ENCODE peak calls at places on chromosome 7, in four cellular contexts. U is H7, T is fibroblast of lung, V is upper lobe of right lung. D is an unnamed sample.
A peak's percentile ranks its signal among the peaks of the same experiment; 100 is the strongest.

GRCh38 chr7:16711730-16712129 is 41.8 kb upstream of the TSPAN13 start:
- DNase-seq in V (no peak), U (no peak), T (peak; percentile 26), D (no peak)

GRCh38 chr7:129343099-129343700 is 91.0 kb upstream of the STRIP2 start:
- DNase-seq in T (peak; percentile 77), U (peak; percentile 36), V (no peak), D (peak; percentile 41)

GRCh38 chr7:147646568-147646967 is 944.0 kb upstream of the C7orf33 start:
- DNase-seq in V (no peak), U (no peak), T (no peak), D (no peak)

GRCh38 chr7:4140933-4141332 is 541.2 kb upstream of the FOXK1 start:
- DNase-seq in T (no peak), U (no peak), V (peak; percentile 47), D (no peak)

GRCh38 chr7:142894112-142894835 is 8.7 kb upstream of the TRPV6 start:
- DNase-seq in V (no peak), T (no peak), U (no peak), D (no peak)

GRCh38 chr7:139043823-139044812 is 8.3 kb upstream of the ZC3HAV1L start:
- DNase-seq in U (no peak), T (no peak), V (no peak), D (no peak)

GRCh38 chr7:93031795-93032194 is 86.0 kb downstream of the SAMD9 start:
- DNase-seq in U (no peak), V (no peak), T (no peak), D (no peak)

GRCh38 chr7:137882261-137882668 is 35.5 kb upstream of the DGKI start:
- DNase-seq in U (no peak), V (no peak), T (peak; percentile 90), D (peak; percentile 100)

GRCh38 chr7:116616555-116617059 is 55.4 kb upstream of the MET start:
- DNase-seq in V (no peak), U (no peak), T (no peak), D (peak; percentile 30)

GRCh38 chr7:51139796-51140195 is 176.8 kb downstream of the COBL start:
- DNase-seq in V (no peak), U (no peak), T (no peak), D (no peak)

GRCh38 chr7:49852619-49853462 is 79.4 kb downstream of the VWC2 start:
- DNase-seq in T (peak; percentile 2), V (no peak), U (peak; percentile 72), D (peak; percentile 50)

GRCh38 chr7:116229359-116229758 is 19.0 kb downstream of the TES start:
- DNase-seq in U (no peak), T (no peak), V (no peak), D (no peak)

GRCh38 chr7:3825491-3825890 is 524.4 kb downstream of the SDK1 start:
- DNase-seq in V (no peak), T (no peak), U (no peak), D (no peak)

GRCh38 chr7:35805876-35806275 is 5.0 kb downstream of the SEPTIN7 start:
- DNase-seq in T (peak; percentile 8), V (no peak), U (no peak), D (no peak)

GRCh38 chr7:141339603-141340002 is 211.6 kb upstream of the AGK start:
- DNase-seq in T (no peak), V (no peak), U (peak; percentile 29), D (no peak)

GRCh38 chr7:91973632-91974031 is 33.0 kb downstream of the AKAP9 start:
- DNase-seq in V (no peak), U (no peak), T (no peak), D (no peak)

GRCh38 chr7:110801502-110801901 is 289.4 kb upstream of the LRRN3 start:
- DNase-seq in T (no peak), U (no peak), V (no peak), D (no peak)

GRCh38 chr7:88217675-88218427 is 2.0 kb downstream of the SRI start:
- DNase-seq in V (no peak), U (peak; percentile 24), T (no peak), D (no peak)

GRCh38 chr7:96266015-96266414 is 55.9 kb downstream of the SLC25A13 start:
- DNase-seq in U (no peak), T (no peak), V (no peak), D (no peak)

GRCh38 chr7:133741703-133742102 is 385.4 kb upstream of the LRGUK start:
- DNase-seq in T (no peak), V (no peak), U (no peak), D (no peak)

GRCh38 chr7:44486693-44487092 is 3.8 kb downstream of the NUDCD3 start:
- DNase-seq in T (peak; percentile 53), V (no peak), U (peak; percentile 15), D (no peak)

GRCh38 chr7:73894851-73895441 is 34.0 kb downstream of the TMEM270 start:
- DNase-seq in V (peak; percentile 77), T (peak; percentile 92), U (peak; percentile 66), D (peak; percentile 89)

GRCh38 chr7:43501881-43502280 is 81.0 kb upstream of the STK17A start:
- DNase-seq in T (peak; percentile 47), V (no peak), U (no peak), D (peak; percentile 75)

GRCh38 chr7:137579913-137580640 is 236.5 kb upstream of the PTN start:
- DNase-seq in U (no peak), V (no peak), T (peak; percentile 84), D (peak; percentile 73)

GRCh38 chr7:36441344-36442022 is 51.8 kb downstream of the ANLN start:
- DNase-seq in V (no peak), U (peak; percentile 28), T (no peak), D (no peak)

GRCh38 chr7:574661-575395 is 55.2 kb upstream of the PDGFA start:
- DNase-seq in U (no peak), V (no peak), T (no peak), D (no peak)

GRCh38 chr7:118080947-118081346 is 103.0 kb upstream of the LSM8 start:
- DNase-seq in U (peak; percentile 7), V (no peak), T (peak; percentile 68), D (peak; percentile 90)

GRCh38 chr7:4789194-4790077 is 14.0 kb downstream of the AP5Z1 start:
- DNase-seq in U (no peak), T (no peak), V (no peak), D (no peak)

GRCh38 chr7:40899151-40899550 is 764.3 kb downstream of the SUGCT start:
- DNase-seq in T (no peak), U (no peak), V (no peak), D (no peak)

GRCh38 chr7:7996568-7996967 is 28.0 kb downstream of the GLCCI1 start:
- DNase-seq in V (no peak), T (peak; percentile 42), U (no peak), D (peak; percentile 12)

GRCh38 chr7:42236266-42237161 is 495 bp downstream of the GLI3 start:
- DNase-seq in U (peak; percentile 78), T (peak; percentile 74), V (peak; percentile 72), D (peak; percentile 63)

GRCh38 chr7:41097501-41097900 is 605.4 kb downstream of the INHBA start:
- DNase-seq in U (no peak), V (no peak), T (peak; percentile 79), D (peak; percentile 76)

DNA sequence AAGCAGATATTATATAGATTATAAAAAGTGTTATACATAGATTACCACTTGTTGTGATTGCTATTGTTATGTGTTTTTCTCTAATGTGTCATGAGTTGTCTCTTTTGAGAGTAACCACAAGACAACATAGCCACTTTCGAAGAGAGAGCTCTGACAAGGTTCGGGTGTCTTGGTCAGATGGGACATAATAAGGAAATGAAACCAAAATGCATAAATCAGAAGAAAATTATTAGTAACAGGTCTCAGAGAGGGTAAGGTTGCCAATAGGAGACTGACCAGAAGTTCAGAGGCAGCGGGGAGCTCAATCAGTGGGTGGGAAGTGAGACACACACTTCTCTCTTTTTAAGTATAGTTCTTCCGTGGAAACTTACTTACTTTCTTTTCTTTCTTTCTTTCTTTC is 639.2 kb upstream of the POT1 start:
- DNase-seq in U (no peak), T (no peak), V (no peak), D (no peak)
- H3K4me3 ChIP-seq in U (no peak overlapping the region), T (no peak overlapping the region), V (no peak overlapping the region), D (no peak overlapping the region)

GRCh38 chr7:6167004-6167551 is 105.3 kb downstream of the CYTH3 start:
- DNase-seq in U (no peak), T (no peak), V (peak; percentile 40), D (no peak)
- H3K4me3 ChIP-seq in U (no peak overlapping the region), T (no peak overlapping the region), V (no peak overlapping the region), D (no peak overlapping the region)

DNA sequence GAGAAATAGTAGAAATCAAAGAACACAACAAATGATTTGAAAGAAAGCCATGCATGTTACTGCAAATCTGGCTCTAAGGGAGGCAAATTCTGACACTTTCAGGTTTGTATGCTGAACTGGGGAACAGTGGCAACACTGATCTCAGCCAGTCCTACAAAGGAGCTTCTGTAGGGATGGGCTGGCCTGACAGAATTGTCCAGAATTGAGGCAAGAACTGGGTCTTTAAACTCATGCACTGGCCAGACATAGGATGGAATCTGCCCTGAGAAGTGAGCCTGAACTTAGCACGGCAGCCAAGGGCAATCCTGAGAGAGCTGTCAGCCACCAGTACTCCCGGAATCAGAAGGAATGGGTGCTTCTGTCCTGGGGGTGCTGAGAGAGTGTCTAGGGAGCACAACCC is 70.9 kb upstream of the RAPGEF5 start:
- DNase-seq in V (no peak), U (no peak), T (no peak), D (no peak)
- H3K4me3 ChIP-seq in V (no peak overlapping the region), U (no peak overlapping the region), T (no peak overlapping the region), D (no peak overlapping the region)

GRCh38 chr7:6575246-6576023 is 1.8 kb upstream of the ZDHHC4 start:
- DNase-seq in U (no peak), V (no peak), T (no peak), D (no peak)

GRCh38 chr7:6576024-6576866 is 1.0 kb upstream of the ZDHHC4 start:
- DNase-seq in V (no peak), T (no peak), U (peak; percentile 60), D (no peak)

GRCh38 chr7:6577369-6578113 is at the start of gene ZDHHC4:
- DNase-seq in V (peak; percentile 96), U (peak; percentile 96), T (peak; percentile 85), D (peak; percentile 76)

GRCh38 chr7:6579446-6579845 is 2.2 kb downstream of the ZDHHC4 start:
- DNase-seq in U (peak; percentile 59), T (no peak), V (no peak), D (peak; percentile 27)

GRCh38 chr7:6578114-6579084 is 1.1 kb downstream of the ZDHHC4 start:
- DNase-seq in V (no peak), T (no peak), U (no peak), D (no peak)
- H3K4me3 ChIP-seq in V (peak overlapping the region; percentile 74), T (peak overlapping the region; percentile 79), U (no peak overlapping the region), D (peak overlapping the region; percentile 76)

DNA sequence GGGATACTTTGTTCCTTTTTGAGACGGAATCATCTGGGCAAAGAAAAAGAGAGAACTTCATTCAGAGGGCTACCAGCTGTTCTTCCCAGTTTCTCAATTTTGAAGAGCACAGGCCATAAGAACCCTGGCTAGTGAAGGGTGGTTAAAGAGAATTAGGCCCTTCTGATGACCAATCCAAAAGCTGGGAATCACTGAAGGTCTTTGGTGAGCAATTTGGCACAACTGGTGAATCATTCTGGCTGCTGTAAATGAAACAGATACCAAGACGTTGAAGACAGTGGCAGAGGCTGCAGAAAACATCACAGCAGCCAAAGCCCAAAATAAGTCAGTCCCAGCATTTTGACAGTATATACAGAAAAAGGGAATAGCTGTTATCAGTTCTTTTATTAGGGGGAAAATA is 5.1 kb downstream of the RAPGEF5 start:
- DNase-seq in T (no peak), U (no peak), V (no peak), D (no peak)
- H3K4me3 ChIP-seq in T (no peak overlapping the region), U (no peak overlapping the region), V (no peak overlapping the region), D (no peak overlapping the region)